ENCODE peak calls at places on chromosomes 3 and 15, in four cellular contexts. T is tibial nerve, I is pancreas, P is uterus. Q is an unnamed sample.

GRCh38 chr15:96354731-96355560 is 24.4 kb downstream of the NR2F2 start:
- DNase-seq in T (no peak), I (no peak), P (no peak), Q (no peak)

GRCh38 chr3:50123394-50124361 is 31.4 kb upstream of the SEMA3F start:
- DNase-seq in T (no peak), I (no peak), P (no peak), Q (no peak)

GRCh38 chr15:66369773-66370651 is 13.5 kb upstream of the TIPIN start:
- DNase-seq in T (no peak), I (no peak), P (no peak), Q (no peak)

GRCh38 chr3:37494206-37494605 is 319.8 kb upstream of the LRRFIP2 start:
- DNase-seq in T (no peak), I (no peak), P (no peak), Q (no peak)

GRCh38 chr3:16881896-16882645 is 2.7 kb upstream of the PLCL2 start:
- DNase-seq in T (no peak), I (no peak), P (no peak), Q (peak; percentile 55)

GRCh38 chr15:69450968-69451695 is 1.5 kb upstream of the RPLP1 start:
- DNase-seq in T (no peak), I (no peak), P (no peak), Q (no peak)

GRCh38 chr3:126827121-126827520 is 123.1 kb downstream of the CHCHD6 start:
- DNase-seq in T (peak; percentile 52), I (no peak), P (no peak), Q (peak; percentile 72)

GRCh38 chr15:47505712-47506542 is 211.4 kb upstream of the SEMA6D start:
- DNase-seq in T (no peak), I (no peak), P (no peak), Q (no peak)

GRCh38 chr3:64691051-64691450 is 3.3 kb upstream of the ADAMTS9 start:
- DNase-seq in T (no peak), I (peak; percentile 11), P (no peak), Q (peak; percentile 18)

GRCh38 chr15:32119286-32119685 is 89.0 kb downstream of the CHRNA7 start:
- DNase-seq in T (no peak), I (no peak), P (no peak), Q (no peak)
- H3K4me1 ChIP-seq in T (no peaks in the 10 kb centered on the region), I (no peaks in the 10 kb centered on the region), P (no peaks in the 10 kb centered on the region), Q (no peaks in the 10 kb centered on the region)

DNA sequence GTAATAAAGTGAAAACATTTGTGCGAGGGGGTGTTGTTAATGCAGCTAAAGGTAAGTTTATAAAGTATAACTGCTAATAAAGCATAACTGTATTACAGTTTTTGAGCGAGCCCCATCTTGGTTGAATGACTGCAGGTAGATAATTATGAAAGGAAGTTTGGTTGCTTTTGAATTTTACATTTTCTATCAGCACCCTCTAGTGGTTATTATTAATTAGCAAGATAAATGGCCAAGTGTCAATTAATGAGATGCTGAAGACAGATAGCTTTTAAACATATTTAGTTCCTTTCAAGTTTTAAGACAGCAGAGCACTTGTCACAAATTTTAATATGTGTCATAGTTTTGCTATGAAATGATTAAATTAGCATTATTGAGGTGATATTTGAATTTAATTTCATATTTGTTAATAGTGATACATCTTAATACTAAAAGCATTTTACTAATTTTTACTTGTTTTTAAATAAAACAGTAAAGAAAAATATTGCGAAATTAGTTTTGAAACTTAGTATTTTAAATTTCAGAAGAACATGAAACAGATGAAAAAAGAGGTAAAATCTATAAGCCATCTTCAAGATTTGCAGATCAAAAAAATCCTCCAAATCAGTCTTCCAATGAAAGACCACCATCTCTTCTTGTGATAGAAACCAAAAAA is 15.1 kb downstream of the U2SURP start:
- DNase-seq in T (no peak), I (no peak), P (no peak), Q (no peak)
- TF ChIP-seq CTCF in T (peak; percentile 17), I (no peak), P (peak; percentile 13), Q (peak; percentile 53)

GRCh38 chr3:69231929-69232437 is 109.6 kb upstream of the LMOD3 start:
- DNase-seq in T (no peak), I (peak; percentile 22), P (no peak), Q (no peak)

GRCh38 chr3:69226071-69226470 is 103.7 kb upstream of the LMOD3 start:
- DNase-seq in T (no peak), I (no peak), P (no peak), Q (no peak)
- H3K4me1 ChIP-seq in T (no peaks in the 10 kb centered on the region), I (no peaks in the 10 kb centered on the region), P (no peaks in the 10 kb centered on the region), Q (no peaks in the 10 kb centered on the region)

GRCh38 chr15:61700803-61701202 is 359.4 kb downstream of the VPS13C start:
- DNase-seq in T (no peak), I (no peak), P (no peak), Q (no peak)

GRCh38 chr15:61701455-61701854 is 358.8 kb downstream of the VPS13C start:
- DNase-seq in T (no peak), I (no peak), P (no peak), Q (no peak)

GRCh38 chr15:61697796-61698195 is 362.5 kb downstream of the VPS13C start:
- DNase-seq in T (no peak), I (no peak), P (no peak), Q (no peak)

DNA sequence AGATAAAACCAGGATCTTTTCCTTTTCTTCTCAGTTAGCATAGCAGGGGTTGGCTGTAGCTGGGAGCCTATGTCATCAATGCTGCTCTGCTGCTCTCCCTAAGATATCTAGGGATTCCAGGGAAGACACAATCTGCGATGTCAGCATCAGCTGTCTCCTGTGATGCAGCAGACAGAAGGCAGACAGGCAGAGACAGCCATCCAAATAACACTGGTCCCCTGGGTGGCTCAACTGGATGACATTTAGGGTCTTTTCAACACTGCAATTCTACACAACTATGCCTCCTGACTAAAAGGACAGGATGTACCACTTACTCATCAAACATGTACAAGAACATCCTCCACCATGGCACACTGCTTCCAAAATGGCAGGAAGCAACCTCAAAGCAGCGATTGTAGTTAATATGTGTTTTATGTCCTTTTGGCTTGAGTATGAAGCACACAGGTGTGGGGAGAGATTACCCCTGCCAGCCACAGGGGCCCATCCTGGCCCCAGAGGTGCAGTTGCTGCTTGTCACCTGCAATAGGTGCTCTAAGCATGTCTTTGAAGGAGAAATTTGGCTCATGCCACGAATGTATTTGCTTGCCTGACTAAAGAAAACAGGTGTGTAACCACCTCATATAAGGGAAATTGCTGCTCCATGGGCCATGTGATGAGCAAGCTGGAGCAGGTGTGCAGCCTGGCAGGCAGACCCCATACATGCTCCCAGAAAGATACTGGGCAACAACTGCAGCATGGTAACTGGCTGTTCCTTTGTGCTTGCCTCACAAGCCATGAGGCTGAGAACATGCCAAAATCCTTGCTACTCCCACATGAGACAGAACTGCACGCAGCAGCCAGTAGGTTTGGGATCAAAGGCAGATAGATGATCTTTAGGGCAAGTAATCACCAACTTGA is 357.8 kb downstream of the VPS13C start:
- DNase-seq in T (no peak), I (no peak), P (no peak), Q (peak; percentile 85)
- TF ChIP-seq CTCF in T (no peak), I (no peak), P (no peak), Q (no peak)